ENCODE peak calls at places on chromosomes 2 and 18, in seven cellular contexts. One of them, this sample, is unnamed.

GRCh38 chr2:6665093-6665721 is 200.5 kb downstream of the CMPK2 start:
- DNase-seq in LoVo: no peak
- DNase-seq in ovary: no peak
- DNase-seq in progenitor cell of endocrine pancreas: no peak
- DNase-seq in lower lobe of right lung: no peak
- DNase-seq in NCI-H446: no peak
- DNase-seq in NCI-H1092 treated with DMSO at 0.1 percent for 48 hours: no peak
- DNase-seq in this sample: no peak

GRCh38 chr18:78772369-78773302 is 207.0 kb upstream of the SALL3 start:
- DNase-seq in LoVo: no peak
- DNase-seq in ovary: no peak
- DNase-seq in progenitor cell of endocrine pancreas: no peak
- DNase-seq in lower lobe of right lung: no peak
- DNase-seq in NCI-H446: no peak
- DNase-seq in NCI-H1092 treated with DMSO at 0.1 percent for 48 hours: no peak
- DNase-seq in this sample: no peak

GRCh38 chr2:182372661-182373060 is 54.2 kb downstream of the PDE1A start:
- DNase-seq in LoVo: peak
- DNase-seq in ovary: no peak
- DNase-seq in progenitor cell of endocrine pancreas: no peak
- DNase-seq in lower lobe of right lung: no peak
- DNase-seq in NCI-H446: peak
- DNase-seq in NCI-H1092 treated with DMSO at 0.1 percent for 48 hours: no peak
- DNase-seq in this sample: peak

GRCh38 chr2:8627019-8627691 is 54.7 kb upstream of the ID2 start:
- DNase-seq in LoVo: peak
- DNase-seq in ovary: no peak
- DNase-seq in progenitor cell of endocrine pancreas: no peak
- DNase-seq in lower lobe of right lung: peak
- DNase-seq in NCI-H446: no peak
- DNase-seq in NCI-H1092 treated with DMSO at 0.1 percent for 48 hours: no peak
- DNase-seq in this sample: no peak

GRCh38 chr2:12856934-12857660 is 140.4 kb downstream of the TRIB2 start:
- DNase-seq in LoVo: peak
- DNase-seq in ovary: no peak
- DNase-seq in progenitor cell of endocrine pancreas: no peak
- DNase-seq in lower lobe of right lung: no peak
- DNase-seq in NCI-H446: no peak
- DNase-seq in NCI-H1092 treated with DMSO at 0.1 percent for 48 hours: no peak
- DNase-seq in this sample: no peak

GRCh38 chr2:216743781-216744180 is 48.4 kb upstream of the IGFBP5 start:
- DNase-seq in LoVo: no peak
- DNase-seq in ovary: no peak
- DNase-seq in progenitor cell of endocrine pancreas: no peak
- DNase-seq in lower lobe of right lung: no peak
- DNase-seq in NCI-H446: no peak
- DNase-seq in NCI-H1092 treated with DMSO at 0.1 percent for 48 hours: no peak
- DNase-seq in this sample: no peak

GRCh38 chr18:22551536-22552151 is 133.9 kb upstream of the CTAGE1 start:
- DNase-seq in LoVo: peak
- DNase-seq in ovary: no peak
- DNase-seq in progenitor cell of endocrine pancreas: no peak
- DNase-seq in lower lobe of right lung: no peak
- DNase-seq in NCI-H446: no peak
- DNase-seq in NCI-H1092 treated with DMSO at 0.1 percent for 48 hours: no peak
- DNase-seq in this sample: no peak

GRCh38 chr2:38230756-38231155 is 146.3 kb downstream of the ATL2 start:
- DNase-seq in LoVo: no peak
- DNase-seq in ovary: no peak
- DNase-seq in progenitor cell of endocrine pancreas: no peak
- DNase-seq in lower lobe of right lung: no peak
- DNase-seq in NCI-H446: no peak
- DNase-seq in NCI-H1092 treated with DMSO at 0.1 percent for 48 hours: no peak
- DNase-seq in this sample: no peak

GRCh38 chr2:216350214-216350789 is 22.0 kb downstream of the MARCHF4 start:
- DNase-seq in LoVo: no peak
- DNase-seq in ovary: no peak
- DNase-seq in progenitor cell of endocrine pancreas: no peak
- DNase-seq in lower lobe of right lung: no peak
- DNase-seq in NCI-H446: no peak
- DNase-seq in NCI-H1092 treated with DMSO at 0.1 percent for 48 hours: no peak
- DNase-seq in this sample: no peak

GRCh38 chr18:22171263-22171838 is 2.0 kb downstream of the GATA6 start:
- DNase-seq in LoVo: no peak
- DNase-seq in ovary: no peak
- DNase-seq in progenitor cell of endocrine pancreas: no peak
- DNase-seq in lower lobe of right lung: no peak
- DNase-seq in NCI-H446: no peak
- DNase-seq in NCI-H1092 treated with DMSO at 0.1 percent for 48 hours: no peak
- DNase-seq in this sample: no peak

GRCh38 chr2:179981085-179981484 is 26.0 kb downstream of the CWC22 start:
- DNase-seq in LoVo: no peak
- DNase-seq in ovary: no peak
- DNase-seq in progenitor cell of endocrine pancreas: no peak
- DNase-seq in lower lobe of right lung: no peak
- DNase-seq in NCI-H446: no peak
- DNase-seq in NCI-H1092 treated with DMSO at 0.1 percent for 48 hours: peak
- DNase-seq in this sample: no peak

GRCh38 chr2:45773909-45774308 is 122.4 kb downstream of the PRKCE start:
- DNase-seq in LoVo: no peak
- DNase-seq in ovary: no peak
- DNase-seq in progenitor cell of endocrine pancreas: no peak
- DNase-seq in lower lobe of right lung: no peak
- DNase-seq in NCI-H446: no peak
- DNase-seq in NCI-H1092 treated with DMSO at 0.1 percent for 48 hours: no peak
- DNase-seq in this sample: no peak

GRCh38 chr18:61261870-61262269 is 71.4 kb upstream of the CDH20 start:
- DNase-seq in LoVo: no peak
- DNase-seq in ovary: no peak
- DNase-seq in progenitor cell of endocrine pancreas: no peak
- DNase-seq in lower lobe of right lung: no peak
- DNase-seq in NCI-H446: no peak
- DNase-seq in NCI-H1092 treated with DMSO at 0.1 percent for 48 hours: no peak
- DNase-seq in this sample: no peak

GRCh38 chr2:25177369-25177641 is 8.9 kb upstream of the POMC start:
- DNase-seq in LoVo: no peak
- DNase-seq in ovary: no peak
- DNase-seq in progenitor cell of endocrine pancreas: no peak
- DNase-seq in lower lobe of right lung: no peak
- DNase-seq in NCI-H446: no peak
- DNase-seq in NCI-H1092 treated with DMSO at 0.1 percent for 48 hours: peak
- DNase-seq in this sample: no peak

GRCh38 chr2:74441111-74441689 is 537 bp downstream of the RTKN start:
- DNase-seq in LoVo: no peak
- DNase-seq in ovary: no peak
- DNase-seq in progenitor cell of endocrine pancreas: no peak
- DNase-seq in lower lobe of right lung: no peak
- DNase-seq in NCI-H446: no peak
- DNase-seq in NCI-H1092 treated with DMSO at 0.1 percent for 48 hours: no peak
- DNase-seq in this sample: no peak

GRCh38 chr2:71692621-71693277 is 239.4 kb downstream of the DYSF start:
- DNase-seq in LoVo: no peak
- DNase-seq in ovary: no peak
- DNase-seq in progenitor cell of endocrine pancreas: no peak
- DNase-seq in lower lobe of right lung: no peak
- DNase-seq in NCI-H446: no peak
- DNase-seq in NCI-H1092 treated with DMSO at 0.1 percent for 48 hours: no peak
- DNase-seq in this sample: peak

GRCh38 chr18:35582310-35582682 is 756 bp downstream of the GALNT1 start:
- DNase-seq in LoVo: no peak
- DNase-seq in ovary: no peak
- DNase-seq in progenitor cell of endocrine pancreas: no peak
- DNase-seq in lower lobe of right lung: no peak
- DNase-seq in NCI-H446: no peak
- DNase-seq in NCI-H1092 treated with DMSO at 0.1 percent for 48 hours: no peak
- DNase-seq in this sample: no peak

GRCh38 chr18:74290831-74291770 is 662 bp downstream of the CYB5A start:
- DNase-seq in LoVo: peak
- DNase-seq in ovary: peak
- DNase-seq in progenitor cell of endocrine pancreas: peak
- DNase-seq in lower lobe of right lung: peak
- DNase-seq in NCI-H446: no peak
- DNase-seq in NCI-H1092 treated with DMSO at 0.1 percent for 48 hours: no peak
- DNase-seq in this sample: peak

GRCh38 chr2:130951018-130951417 is 114.3 kb downstream of the ARHGEF4 start:
- DNase-seq in LoVo: no peak
- DNase-seq in ovary: no peak
- DNase-seq in progenitor cell of endocrine pancreas: no peak
- DNase-seq in lower lobe of right lung: no peak
- DNase-seq in NCI-H446: no peak
- DNase-seq in NCI-H1092 treated with DMSO at 0.1 percent for 48 hours: no peak
- DNase-seq in this sample: no peak

GRCh38 chr2:32874931-32875330 is 71.8 kb upstream of the LTBP1 start:
- DNase-seq in LoVo: no peak
- DNase-seq in ovary: no peak
- DNase-seq in progenitor cell of endocrine pancreas: no peak
- DNase-seq in lower lobe of right lung: no peak
- DNase-seq in NCI-H446: no peak
- DNase-seq in NCI-H1092 treated with DMSO at 0.1 percent for 48 hours: no peak
- DNase-seq in this sample: no peak

GRCh38 chr2:86383844-86384243 is 46.4 kb upstream of the REEP1 start:
- DNase-seq in LoVo: no peak
- DNase-seq in ovary: no peak
- DNase-seq in progenitor cell of endocrine pancreas: no peak
- DNase-seq in lower lobe of right lung: no peak
- DNase-seq in NCI-H446: no peak
- DNase-seq in NCI-H1092 treated with DMSO at 0.1 percent for 48 hours: no peak
- DNase-seq in this sample: no peak

GRCh38 chr2:240568678-240569522 is 616 bp downstream of the RNPEPL1 start:
- DNase-seq in LoVo: peak
- DNase-seq in ovary: peak
- DNase-seq in progenitor cell of endocrine pancreas: peak
- DNase-seq in lower lobe of right lung: peak
- DNase-seq in NCI-H446: peak
- DNase-seq in NCI-H1092 treated with DMSO at 0.1 percent for 48 hours: peak
- DNase-seq in this sample: peak

GRCh38 chr18:79964330-79965118 is at the start of gene HSBP1L1:
- DNase-seq in LoVo: peak
- DNase-seq in ovary: peak
- DNase-seq in progenitor cell of endocrine pancreas: peak
- DNase-seq in lower lobe of right lung: peak
- DNase-seq in NCI-H446: no peak
- DNase-seq in NCI-H1092 treated with DMSO at 0.1 percent for 48 hours: no peak
- DNase-seq in this sample: peak

GRCh38 chr2:171550613-171551012 is 28.3 kb downstream of the CYBRD1 start:
- DNase-seq in LoVo: no peak
- DNase-seq in ovary: no peak
- DNase-seq in progenitor cell of endocrine pancreas: no peak
- DNase-seq in lower lobe of right lung: no peak
- DNase-seq in NCI-H446: no peak
- DNase-seq in NCI-H1092 treated with DMSO at 0.1 percent for 48 hours: no peak
- DNase-seq in this sample: no peak

GRCh38 chr2:17539993-17540812 is at the start of gene VSNL1:
- DNase-seq in LoVo: peak
- DNase-seq in ovary: peak
- DNase-seq in progenitor cell of endocrine pancreas: peak
- DNase-seq in lower lobe of right lung: peak
- DNase-seq in NCI-H446: peak
- DNase-seq in NCI-H1092 treated with DMSO at 0.1 percent for 48 hours: peak
- DNase-seq in this sample: peak

GRCh38 chr2:30731248-30731647 is 76.0 kb downstream of the CAPN13 start:
- DNase-seq in LoVo: no peak
- DNase-seq in ovary: no peak
- DNase-seq in progenitor cell of endocrine pancreas: no peak
- DNase-seq in lower lobe of right lung: no peak
- DNase-seq in NCI-H446: no peak
- DNase-seq in NCI-H1092 treated with DMSO at 0.1 percent for 48 hours: no peak
- DNase-seq in this sample: no peak

GRCh38 chr18:48456838-48457237 is 47.7 kb upstream of the ZBTB7C start:
- DNase-seq in LoVo: no peak
- DNase-seq in ovary: no peak
- DNase-seq in progenitor cell of endocrine pancreas: no peak
- DNase-seq in lower lobe of right lung: no peak
- DNase-seq in NCI-H446: no peak
- DNase-seq in NCI-H1092 treated with DMSO at 0.1 percent for 48 hours: no peak
- DNase-seq in this sample: no peak

This sample was measured in aorta.